ENCODE peak calls at places on chromosome 17, in eight cellular contexts. X, J, G, D, T, B, O and L are unnamed samples.

GRCh38 chr17:34639706-34640425 is 60.5 kb downstream of the TMEM132E start:
- DNase-seq in X (no peak), B (no peak), G (no peak), J (no peak), D (no peak), T (no peak), O (no peak), L (no peak)

GRCh38 chr17:8225813-8226535 is 15.6 kb upstream of the AURKB start:
- DNase-seq in D (peak), O (peak), T (peak), X (no peak), B (peak), J (peak), G (peak), L (peak)

GRCh38 chr17:51035436-51035835 is 85.2 kb downstream of the SPAG9 start:
- DNase-seq in X (no peak), B (no peak), J (no peak), O (peak), T (peak), G (peak), D (no peak), L (no peak)

GRCh38 chr17:70059649-70060048 is 15.4 kb upstream of the KCNJ16 start:
- DNase-seq in B (no peak), J (no peak), X (no peak), D (no peak), O (no peak), G (no peak), T (no peak), L (no peak)

GRCh38 chr17:9893606-9894005 is 11.5 kb downstream of the RCVRN start:
- DNase-seq in G (no peak), D (no peak), X (no peak), O (peak), B (no peak), J (no peak), T (no peak), L (no peak)

GRCh38 chr17:37399404-37399803 is 7.2 kb downstream of the ACACA start:
- DNase-seq in O (peak), J (no peak), B (peak), T (no peak), D (no peak), X (no peak), G (no peak), L (no peak)

GRCh38 chr17:64327201-64327930 is 63.3 kb downstream of the PECAM1 start:
- DNase-seq in J (no peak), O (no peak), G (no peak), T (no peak), X (no peak), D (peak), B (no peak), L (no peak)

GRCh38 chr17:41785091-41785875 is 1.2 kb downstream of the JUP start:
- DNase-seq in T (peak), X (no peak), D (no peak), G (peak), O (no peak), B (peak), J (no peak), L (peak)

GRCh38 chr17:29151567-29151966 is 28.6 kb downstream of the MYO18A start:
- DNase-seq in D (no peak), O (peak), J (no peak), B (peak), X (no peak), G (no peak), T (no peak), L (peak)

GRCh38 chr17:81403671-81404534 is 8.6 kb downstream of the BAHCC1 start:
- DNase-seq in D (no peak), J (peak), G (no peak), X (no peak), O (no peak), B (no peak), T (no peak), L (no peak)

GRCh38 chr17:78798695-78799559 is 16.9 kb upstream of the CYTH1 start:
- DNase-seq in B (no peak), T (peak), D (peak), O (peak), G (peak), J (no peak), X (no peak), L (peak)

GRCh38 chr17:40000161-40000560 is 15.1 kb upstream of the CSF3 start:
- DNase-seq in B (no peak), O (no peak), J (no peak), T (no peak), X (no peak), G (no peak), D (no peak), L (no peak)

GRCh38 chr17:5700791-5701190 is 116.5 kb upstream of the NLRP1 start:
- DNase-seq in J (no peak), T (no peak), O (no peak), G (peak), X (no peak), D (peak), B (no peak), L (no peak)

GRCh38 chr17:20267459-20267842 is 199.9 kb downstream of the LGALS9B start:
- DNase-seq in G (no peak), B (no peak), J (no peak), X (no peak), O (no peak), T (no peak), D (no peak), L (no peak)

GRCh38 chr17:11986179-11986938 is 10.9 kb downstream of the ZNF18 start:
- DNase-seq in G (no peak), J (peak), T (peak), O (no peak), B (no peak), D (no peak), X (no peak), L (no peak)

GRCh38 chr17:4492762-4493561 is 5.7 kb upstream of the SPNS2 start:
- DNase-seq in G (peak), O (peak), T (peak), B (peak), D (peak), J (no peak), X (no peak), L (peak)

GRCh38 chr17:74957935-74958549 is 14.5 kb downstream of the HID1 start:
- DNase-seq in D (peak), O (peak), X (no peak), T (peak), J (peak), G (peak), B (peak), L (peak)

GRCh38 chr17:2084129-2084765 is 29.3 kb downstream of the HIC1 start:
- DNase-seq in T (peak), G (no peak), X (no peak), D (no peak), O (peak), B (no peak), J (peak), L (peak)

GRCh38 chr17:79075433-79075805 is 795 bp downstream of the ENGASE start:
- DNase-seq in X (no peak), J (no peak), T (no peak), B (no peak), G (peak), O (no peak), D (no peak), L (no peak)

GRCh38 chr17:64984776-64985521 is 65.7 kb upstream of the LRRC37A3 start:
- DNase-seq in G (no peak), O (peak), B (no peak), J (no peak), X (no peak), D (no peak), T (peak), L (peak)

GRCh38 chr17:76682306-76682705 is 28.5 kb downstream of the MXRA7 start:
- DNase-seq in G (no peak), T (no peak), J (no peak), X (no peak), O (no peak), B (no peak), D (no peak), L (no peak)

GRCh38 chr17:31533546-31534155 is 142.2 kb downstream of the RAB11FIP4 start:
- DNase-seq in B (peak), X (no peak), T (peak), J (no peak), G (peak), D (peak), O (peak), L (peak)

GRCh38 chr17:8766731-8767130 is 8.4 kb upstream of the SPDYE4 start:
- DNase-seq in X (no peak), G (no peak), T (no peak), J (no peak), O (no peak), D (no peak), B (no peak), L (no peak)

GRCh38 chr17:79435962-79436361 is 174.9 kb downstream of the RBFOX3 start:
- DNase-seq in X (no peak), O (no peak), T (no peak), D (no peak), B (no peak), J (no peak), G (no peak), L (no peak)

GRCh38 chr17:7219812-7220592 is at the start of the genes ACADVL and DLG4:
- DNase-seq in G (peak), D (peak), O (peak), X (peak), B (peak), J (peak), T (peak), L (peak)

GRCh38 chr17:18076941-18077340 is 10.8 kb upstream of the DRG2 start:
- DNase-seq in G (no peak), O (no peak), X (no peak), J (no peak), B (no peak), D (no peak), T (no peak), L (no peak)

GRCh38 chr17:4833941-4834501 is 881 bp downstream of the MINK1 start:
- DNase-seq in X (no peak), T (peak), O (peak), D (peak), B (peak), J (no peak), G (peak), L (no peak)

GRCh38 chr17:77153487-77153886 is 12.7 kb downstream of the SEC14L1 start:
- DNase-seq in G (no peak), D (peak), J (peak), X (no peak), B (no peak), O (no peak), T (no peak), L (no peak)

GRCh38 chr17:74049167-74049797 is 154.2 kb upstream of the RPL38 start:
- DNase-seq in J (no peak), D (no peak), T (no peak), O (no peak), B (no peak), G (no peak), X (no peak), L (no peak)

GRCh38 chr17:8125196-8125946 is 1.5 kb upstream of the HES7 start:
- DNase-seq in G (peak), D (peak), X (no peak), T (peak), B (peak), O (peak), J (peak), L (peak)

GRCh38 chr17:80036715-80037477 is 454 bp downstream of the CCDC40 start:
- DNase-seq in G (peak), J (peak), T (peak), B (no peak), D (peak), X (peak), O (peak), L (no peak)

GRCh38 chr17:37280841-37281240 is 94.9 kb upstream of the C17orf78 start:
- DNase-seq in J (no peak), O (no peak), X (no peak), B (no peak), T (no peak), G (no peak), D (no peak), L (no peak)

GRCh38 chr17:80347948-80348351 is 67.0 kb upstream of the ENDOV start:
- DNase-seq in B (no peak), G (no peak), O (no peak), D (no peak), T (no peak), J (no peak), X (no peak), L (no peak)

GRCh38 chr17:44230139-44230695 is 10.7 kb upstream of the UBTF start:
- DNase-seq in X (no peak), O (no peak), B (no peak), G (no peak), J (no peak), D (no peak), T (no peak), L (no peak)

GRCh38 chr17:9022553-9023388 is 1.5 kb downstream of the NTN1 start:
- DNase-seq in O (no peak), J (peak), D (peak), X (no peak), T (peak), G (peak), B (no peak), L (no peak)